ENCODE peak calls at places on chromosomes 6 and 20, in four cellular contexts. One of them, this sample, is unnamed.

GRCh38 chr6:163427498-163428254 is 13.2 kb downstream of the QKI start:
- DNase-seq in tibial artery: no peak
- DNase-seq in pancreas: no peak
- DNase-seq in activated B cell treated with CpG ODN at 0.5 μM for 24 hours: no peak
- DNase-seq in this sample: no peak

GRCh38 chr6:158131926-158132325 is 36.1 kb downstream of the SERAC1 start:
- DNase-seq in tibial artery: no peak
- DNase-seq in pancreas: no peak
- DNase-seq in activated B cell treated with CpG ODN at 0.5 μM for 24 hours: no peak
- DNase-seq in this sample: no peak

GRCh38 chr6:14792118-14792955 is 453.5 kb upstream of the JARID2 start:
- DNase-seq in activated B cell treated with CpG ODN at 0.5 μM for 24 hours: no peak
- DNase-seq in tibial artery: no peak
- DNase-seq in pancreas: no peak
- DNase-seq in this sample: no peak

GRCh38 chr6:160360955-160361354 is 12.8 kb downstream of the SLC22A3 start:
- DNase-seq in activated B cell treated with CpG ODN at 0.5 μM for 24 hours: no peak
- DNase-seq in pancreas: no peak
- DNase-seq in tibial artery: no peak
- DNase-seq in this sample: no peak

GRCh38 chr6:133099573-133099972 is 141.6 kb upstream of the EYA4 start:
- DNase-seq in pancreas: no peak
- DNase-seq in tibial artery: no peak
- DNase-seq in activated B cell treated with CpG ODN at 0.5 μM for 24 hours: no peak
- DNase-seq in this sample: no peak

GRCh38 chr20:32517914-32518592 is 67.1 kb downstream of the NOL4L start:
- DNase-seq in activated B cell treated with CpG ODN at 0.5 μM for 24 hours: no peak
- DNase-seq in pancreas: no peak
- DNase-seq in tibial artery: no peak
- DNase-seq in this sample: peak; percentile 33

GRCh38 chr6:53066059-53066406 is 829 bp downstream of the FBXO9 start:
- DNase-seq in pancreas: peak; percentile 43
- DNase-seq in tibial artery: peak; percentile 72
- DNase-seq in activated B cell treated with CpG ODN at 0.5 μM for 24 hours: peak; percentile 26
- DNase-seq in this sample: peak; percentile 48

GRCh38 chr20:17229256-17229655 is 2.4 kb downstream of the PCSK2 start:
- DNase-seq in activated B cell treated with CpG ODN at 0.5 μM for 24 hours: no peak
- DNase-seq in tibial artery: no peak
- DNase-seq in pancreas: no peak
- DNase-seq in this sample: no peak

GRCh38 chr6:98272061-98272460 is 562.3 kb upstream of the POU3F2 start:
- DNase-seq in tibial artery: no peak
- DNase-seq in pancreas: no peak
- DNase-seq in activated B cell treated with CpG ODN at 0.5 μM for 24 hours: no peak
- DNase-seq in this sample: no peak

GRCh38 chr6:108566406-108566805 is 5.7 kb downstream of the FOXO3 start:
- DNase-seq in tibial artery: no peak
- DNase-seq in pancreas: no peak
- DNase-seq in activated B cell treated with CpG ODN at 0.5 μM for 24 hours: no peak
- DNase-seq in this sample: no peak

GRCh38 chr6:108574457-108575149 is 13.9 kb downstream of the FOXO3 start:
- DNase-seq in tibial artery: no peak
- DNase-seq in activated B cell treated with CpG ODN at 0.5 μM for 24 hours: no peak
- DNase-seq in pancreas: no peak
- DNase-seq in this sample: no peak

GRCh38 chr6:108565893-108566292 is 5.2 kb downstream of the FOXO3 start:
- DNase-seq in activated B cell treated with CpG ODN at 0.5 μM for 24 hours: no peak
- DNase-seq in pancreas: no peak
- DNase-seq in tibial artery: peak; percentile 78
- DNase-seq in this sample: peak; percentile 84

GRCh38 chr6:108568101-108568500 is 7.4 kb downstream of the FOXO3 start:
- DNase-seq in tibial artery: no peak
- DNase-seq in activated B cell treated with CpG ODN at 0.5 μM for 24 hours: no peak
- DNase-seq in pancreas: no peak
- DNase-seq in this sample: no peak

GRCh38 chr6:108570518-108570917 is 9.8 kb downstream of the FOXO3 start:
- DNase-seq in pancreas: no peak
- DNase-seq in tibial artery: no peak
- DNase-seq in activated B cell treated with CpG ODN at 0.5 μM for 24 hours: no peak
- DNase-seq in this sample: no peak
- TF ChIP-seq CTCF in pancreas: no peak
- TF ChIP-seq CTCF in tibial artery: no peak
- TF ChIP-seq CTCF in activated B cell treated with CpG ODN at 0.5 μM for 24 hours: no peak
- TF ChIP-seq CTCF in this sample: no peak

DNA sequence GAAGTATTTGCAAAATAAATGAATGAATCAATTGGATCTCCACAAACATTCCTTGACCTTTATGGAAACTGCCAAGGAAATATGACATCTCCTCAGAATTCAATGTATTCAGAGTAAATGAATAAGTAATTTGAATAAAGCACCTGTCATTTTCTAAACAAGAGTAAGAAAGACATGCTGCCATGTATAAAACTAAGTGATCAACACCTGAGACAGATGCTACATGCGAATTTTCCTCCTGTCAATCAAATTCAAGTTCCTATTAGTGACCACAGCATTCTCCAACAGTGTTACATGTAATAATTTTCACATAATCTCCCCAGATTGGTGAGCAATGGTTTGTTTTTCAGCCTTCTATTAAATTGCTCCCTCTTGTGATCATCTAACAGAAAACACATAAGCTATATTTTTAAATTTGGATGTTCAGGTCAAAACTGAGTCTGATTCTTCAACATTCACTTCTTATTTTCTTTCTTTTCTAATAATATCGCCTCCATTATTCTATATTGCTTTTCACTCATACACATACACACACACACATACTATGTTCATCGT is 163.2 kb upstream of the RNF217 start:
- DNase-seq in tibial artery: no peak
- DNase-seq in pancreas: no peak
- DNase-seq in activated B cell treated with CpG ODN at 0.5 μM for 24 hours: no peak
- DNase-seq in this sample: no peak
- TF ChIP-seq CTCF in tibial artery: no peak
- TF ChIP-seq CTCF in pancreas: no peak
- TF ChIP-seq CTCF in activated B cell treated with CpG ODN at 0.5 μM for 24 hours: no peak
- TF ChIP-seq CTCF in this sample: no peak

DNA sequence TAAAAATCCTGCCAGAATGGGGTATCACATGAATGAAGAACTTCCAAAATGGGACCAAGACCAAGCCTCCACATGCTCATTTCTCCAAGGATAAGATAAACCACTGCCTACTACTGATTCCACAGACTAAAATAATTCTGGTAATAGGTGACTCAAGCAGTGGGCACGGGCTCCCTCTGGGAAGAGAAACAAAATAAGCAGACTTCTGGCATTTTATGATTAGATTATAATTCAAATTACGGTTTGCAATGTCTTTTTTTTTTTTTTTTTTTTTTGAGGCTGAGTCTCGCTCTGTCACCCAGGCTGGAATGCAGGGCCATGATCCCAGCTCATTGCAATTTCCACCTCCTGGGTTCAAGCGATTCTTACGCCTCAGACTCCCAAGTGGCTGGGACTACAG is 16.0 kb downstream of the UQCC1 start:
- DNase-seq in pancreas: peak; percentile 20
- DNase-seq in activated B cell treated with CpG ODN at 0.5 μM for 24 hours: no peak
- DNase-seq in tibial artery: peak; percentile 65
- DNase-seq in this sample: no peak
- TF ChIP-seq CTCF in pancreas: no peak
- TF ChIP-seq CTCF in activated B cell treated with CpG ODN at 0.5 μM for 24 hours: no peak
- TF ChIP-seq CTCF in tibial artery: no peak
- TF ChIP-seq CTCF in this sample: no peak

DNA sequence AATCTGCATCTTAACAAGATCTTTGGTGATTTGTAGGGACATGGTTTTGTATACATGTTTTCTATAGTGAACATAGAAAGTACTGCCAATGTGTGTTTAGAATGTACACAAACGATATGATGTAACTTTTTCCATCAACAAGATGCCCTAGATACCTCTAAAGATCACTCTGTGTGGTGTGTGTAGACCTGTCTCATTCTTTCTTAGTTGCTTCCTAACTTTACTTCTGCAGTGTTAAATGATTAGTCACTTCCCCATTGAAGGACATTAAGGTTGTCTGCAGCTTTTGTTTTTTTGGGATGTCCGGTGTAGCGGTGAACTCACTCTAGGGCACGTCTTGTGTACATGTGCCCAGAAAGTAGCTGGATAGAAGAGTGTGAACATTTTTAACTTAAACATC is 35.9 kb downstream of the CDYL start:
- DNase-seq in tibial artery: no peak
- DNase-seq in activated B cell treated with CpG ODN at 0.5 μM for 24 hours: no peak
- DNase-seq in pancreas: no peak
- DNase-seq in this sample: no peak
- TF ChIP-seq CTCF in tibial artery: no peak
- TF ChIP-seq CTCF in activated B cell treated with CpG ODN at 0.5 μM for 24 hours: no peak
- TF ChIP-seq CTCF in pancreas: no peak
- TF ChIP-seq CTCF in this sample: no peak

GRCh38 chr6:83514877-83515466 is 2.6 kb downstream of the PRSS35 start:
- DNase-seq in activated B cell treated with CpG ODN at 0.5 μM for 24 hours: no peak
- DNase-seq in pancreas: no peak
- DNase-seq in tibial artery: no peak
- DNase-seq in this sample: no peak

GRCh38 chr6:83517500-83517899 is 5.2 kb downstream of the PRSS35 start:
- DNase-seq in pancreas: no peak
- DNase-seq in activated B cell treated with CpG ODN at 0.5 μM for 24 hours: no peak
- DNase-seq in tibial artery: no peak
- DNase-seq in this sample: no peak

GRCh38 chr6:83518946-83519489 is 6.7 kb downstream of the PRSS35 start:
- DNase-seq in tibial artery: no peak
- DNase-seq in pancreas: no peak
- DNase-seq in activated B cell treated with CpG ODN at 0.5 μM for 24 hours: no peak
- DNase-seq in this sample: no peak
- TF ChIP-seq CTCF in tibial artery: no peak
- TF ChIP-seq CTCF in pancreas: no peak
- TF ChIP-seq CTCF in activated B cell treated with CpG ODN at 0.5 μM for 24 hours: no peak
- TF ChIP-seq CTCF in this sample: no peak

GRCh38 chr20:7505152-7505834 is 435.0 kb downstream of the HAO1 start:
- DNase-seq in pancreas: no peak
- DNase-seq in tibial artery: no peak
- DNase-seq in activated B cell treated with CpG ODN at 0.5 μM for 24 hours: no peak
- DNase-seq in this sample: no peak

GRCh38 chr20:7500362-7500761 is 439.9 kb downstream of the HAO1 start:
- DNase-seq in tibial artery: no peak
- DNase-seq in activated B cell treated with CpG ODN at 0.5 μM for 24 hours: no peak
- DNase-seq in pancreas: no peak
- DNase-seq in this sample: no peak

GRCh38 chr20:7503501-7503900 is 436.8 kb downstream of the HAO1 start:
- DNase-seq in tibial artery: no peak
- DNase-seq in pancreas: no peak
- DNase-seq in activated B cell treated with CpG ODN at 0.5 μM for 24 hours: no peak
- DNase-seq in this sample: no peak

GRCh38 chr20:7505835-7506221 is 434.4 kb downstream of the HAO1 start:
- DNase-seq in pancreas: no peak
- DNase-seq in tibial artery: no peak
- DNase-seq in activated B cell treated with CpG ODN at 0.5 μM for 24 hours: no peak
- DNase-seq in this sample: no peak
- TF ChIP-seq CTCF in pancreas: no peak
- TF ChIP-seq CTCF in tibial artery: no peak
- TF ChIP-seq CTCF in activated B cell treated with CpG ODN at 0.5 μM for 24 hours: no peak
- TF ChIP-seq CTCF in this sample: no peak

DNA sequence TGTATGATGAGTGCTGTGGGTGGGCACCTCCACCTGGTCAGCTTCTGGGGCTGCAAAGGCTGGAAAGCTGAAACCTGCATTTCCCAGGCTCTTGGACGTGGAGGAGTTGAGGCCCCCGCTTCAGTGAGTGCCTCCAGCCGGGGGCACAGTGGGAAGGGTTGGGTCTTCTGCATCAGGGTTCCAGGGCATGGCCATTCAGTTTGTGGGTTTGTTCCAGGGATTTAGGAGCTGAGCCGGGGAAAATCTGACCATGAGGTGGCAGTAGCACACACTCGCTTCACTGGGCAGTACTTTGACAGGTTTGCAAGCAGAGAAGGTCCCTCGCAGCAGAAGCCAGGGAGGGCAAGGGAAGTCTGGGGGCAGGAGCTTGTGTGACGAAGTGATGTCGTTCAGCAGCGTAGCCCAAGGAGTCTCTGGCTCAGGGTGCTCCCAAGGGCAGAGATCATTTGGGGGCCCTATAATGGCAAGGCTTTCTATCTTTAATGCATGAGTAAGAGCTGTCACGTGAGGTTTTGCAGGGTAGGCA is 69.5 kb upstream of the SULF2 start:
- DNase-seq in pancreas: no peak
- DNase-seq in tibial artery: no peak
- DNase-seq in activated B cell treated with CpG ODN at 0.5 μM for 24 hours: no peak
- DNase-seq in this sample: no peak
- TF ChIP-seq CTCF in pancreas: no peak
- TF ChIP-seq CTCF in tibial artery: no peak
- TF ChIP-seq CTCF in activated B cell treated with CpG ODN at 0.5 μM for 24 hours: no peak
- TF ChIP-seq CTCF in this sample: no peak

DNA sequence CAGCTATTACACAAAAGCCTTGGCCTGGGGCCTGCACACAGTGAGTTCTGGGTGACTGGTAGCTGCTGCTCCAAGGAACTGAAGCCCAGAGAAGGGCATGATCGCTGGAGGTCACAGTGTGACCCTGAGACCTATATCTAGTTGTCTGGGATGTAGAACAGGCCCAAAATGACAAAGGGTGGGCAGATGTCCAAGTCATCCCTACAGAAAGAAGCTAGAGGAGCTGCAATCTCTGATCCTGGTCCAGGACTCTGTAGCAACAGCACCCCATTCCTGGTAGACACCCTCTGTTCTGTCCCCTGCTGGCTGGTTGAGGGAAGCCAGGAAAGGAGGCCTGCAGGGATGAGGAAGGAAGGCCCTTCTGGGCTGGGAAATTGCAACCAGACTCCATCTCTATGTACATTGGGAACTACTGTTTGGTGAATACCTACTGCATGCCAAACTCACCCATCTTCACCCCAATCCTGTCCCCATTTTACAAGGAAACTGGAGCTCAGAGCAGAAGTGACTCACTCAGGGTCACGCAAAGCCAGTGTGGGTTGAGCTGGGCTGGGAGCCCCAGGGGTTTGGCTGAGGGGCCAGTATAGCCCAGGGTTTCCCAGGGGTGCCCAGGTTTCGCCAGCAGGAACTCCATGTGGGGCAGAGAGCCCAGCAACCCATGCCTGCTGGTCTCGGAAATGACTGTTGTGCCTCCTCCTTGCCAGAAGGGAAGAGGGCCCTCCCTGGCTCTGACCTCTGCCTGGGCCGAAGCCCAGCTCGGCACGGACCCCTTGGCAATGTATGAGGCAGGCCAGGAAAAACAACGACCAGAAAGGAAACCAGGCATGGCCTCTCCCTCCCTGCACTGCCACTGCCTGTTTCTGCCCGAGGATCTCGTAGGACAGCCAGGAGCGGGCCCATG is 44.9 kb upstream of the TLDC2 start:
- DNase-seq in pancreas: no peak
- DNase-seq in activated B cell treated with CpG ODN at 0.5 μM for 24 hours: no peak
- DNase-seq in tibial artery: peak; percentile 97
- DNase-seq in this sample: no peak
- TF ChIP-seq CTCF in pancreas: no peak
- TF ChIP-seq CTCF in activated B cell treated with CpG ODN at 0.5 μM for 24 hours: no peak
- TF ChIP-seq CTCF in tibial artery: peak; percentile 33
- TF ChIP-seq CTCF in this sample: no peak

DNA sequence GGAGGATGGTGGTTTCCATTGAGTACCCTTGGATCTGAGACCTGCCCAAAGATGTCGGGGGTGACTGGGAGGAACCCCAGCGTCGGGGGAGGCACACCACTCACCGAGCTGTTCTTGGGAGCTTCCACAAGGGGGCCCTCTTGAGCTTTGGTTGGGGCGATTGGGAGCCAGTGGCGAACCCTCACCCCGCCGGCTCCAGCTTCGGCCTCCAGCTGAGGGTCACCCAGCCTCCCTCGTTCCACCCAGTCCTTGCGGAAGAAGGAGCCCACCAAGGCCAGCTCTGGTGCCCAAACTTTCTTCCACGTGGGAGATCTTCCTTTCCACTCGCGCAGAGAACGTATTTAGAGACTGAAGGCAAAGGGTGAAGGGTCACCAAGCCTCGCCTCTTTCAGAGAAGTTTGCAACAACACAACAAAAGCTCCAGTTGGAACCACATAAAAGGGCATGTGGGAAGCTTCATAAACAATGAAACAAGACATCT is 33.6 kb downstream of the APCDD1L start:
- DNase-seq in pancreas: no peak
- DNase-seq in tibial artery: no peak
- DNase-seq in activated B cell treated with CpG ODN at 0.5 μM for 24 hours: no peak
- DNase-seq in this sample: no peak
- TF ChIP-seq CTCF in pancreas: no peak
- TF ChIP-seq CTCF in tibial artery: peak; percentile 32
- TF ChIP-seq CTCF in activated B cell treated with CpG ODN at 0.5 μM for 24 hours: no peak
- TF ChIP-seq CTCF in this sample: peak; percentile 32

This sample was measured in CD14-positive monocyte.